ENCODE peak calls at places on chromosomes 1 and 21, in six cellular contexts. One of them, this sample, is unnamed.

GRCh38 chr1:15765495-15766194 is 7.0 kb downstream of the FBLIM1 start:
- DNase-seq in left lung: peak
- DNase-seq in dorsolateral prefrontal cortex: no peak
- DNase-seq in fibroblast of villous mesenchyme: peak
- DNase-seq in fibroblast of pulmonary artery: peak
- DNase-seq in AG04449: no peak
- DNase-seq in this sample: no peak

GRCh38 chr1:81756872-81757271 is 43.9 kb upstream of the ADGRL2 start:
- DNase-seq in left lung: no peak
- DNase-seq in dorsolateral prefrontal cortex: no peak
- DNase-seq in fibroblast of villous mesenchyme: peak
- DNase-seq in fibroblast of pulmonary artery: peak
- DNase-seq in AG04449: no peak
- DNase-seq in this sample: no peak

GRCh38 chr1:87399264-87399663 is 70.6 kb downstream of the LMO4 start:
- DNase-seq in left lung: no peak
- DNase-seq in dorsolateral prefrontal cortex: no peak
- DNase-seq in fibroblast of villous mesenchyme: no peak
- DNase-seq in fibroblast of pulmonary artery: no peak
- DNase-seq in AG04449: no peak
- DNase-seq in this sample: no peak

GRCh38 chr1:68916227-68916853 is 419.5 kb upstream of the DEPDC1 start:
- DNase-seq in left lung: no peak
- DNase-seq in dorsolateral prefrontal cortex: peak
- DNase-seq in fibroblast of villous mesenchyme: peak
- DNase-seq in fibroblast of pulmonary artery: peak
- DNase-seq in AG04449: no peak
- DNase-seq in this sample: no peak

GRCh38 chr1:116298746-116299145 is 74.3 kb upstream of the ATP1A1 start:
- DNase-seq in left lung: no peak
- DNase-seq in dorsolateral prefrontal cortex: no peak
- DNase-seq in fibroblast of villous mesenchyme: no peak
- DNase-seq in fibroblast of pulmonary artery: no peak
- DNase-seq in AG04449: no peak
- DNase-seq in this sample: no peak

GRCh38 chr1:237789619-237790018 is 101.1 kb downstream of the ZP4 start:
- DNase-seq in left lung: no peak
- DNase-seq in dorsolateral prefrontal cortex: no peak
- DNase-seq in fibroblast of villous mesenchyme: no peak
- DNase-seq in fibroblast of pulmonary artery: no peak
- DNase-seq in AG04449: no peak
- DNase-seq in this sample: no peak

GRCh38 chr1:243313635-243314536 is 58.0 kb downstream of the SDCCAG8 start:
- DNase-seq in left lung: no peak
- DNase-seq in dorsolateral prefrontal cortex: no peak
- DNase-seq in fibroblast of villous mesenchyme: no peak
- DNase-seq in fibroblast of pulmonary artery: no peak
- DNase-seq in AG04449: no peak
- DNase-seq in this sample: no peak

GRCh38 chr21:17636711-17637110 is 24.0 kb upstream of the BTG3 start:
- DNase-seq in left lung: no peak
- DNase-seq in dorsolateral prefrontal cortex: no peak
- DNase-seq in fibroblast of villous mesenchyme: no peak
- DNase-seq in fibroblast of pulmonary artery: peak
- DNase-seq in AG04449: no peak
- DNase-seq in this sample: no peak

GRCh38 chr1:236536540-236536939 is 12.8 kb downstream of the LGALS8 start:
- DNase-seq in left lung: no peak
- DNase-seq in dorsolateral prefrontal cortex: no peak
- DNase-seq in fibroblast of villous mesenchyme: no peak
- DNase-seq in fibroblast of pulmonary artery: no peak
- DNase-seq in AG04449: no peak
- DNase-seq in this sample: no peak

GRCh38 chr1:151619489-151620093 is 7.7 kb downstream of the SNX27 start:
- DNase-seq in left lung: no peak
- DNase-seq in dorsolateral prefrontal cortex: no peak
- DNase-seq in fibroblast of villous mesenchyme: peak
- DNase-seq in fibroblast of pulmonary artery: peak
- DNase-seq in AG04449: no peak
- DNase-seq in this sample: no peak

GRCh38 chr1:218425647-218426342 is 80.7 kb downstream of the TGFB2 start:
- DNase-seq in left lung: no peak
- DNase-seq in dorsolateral prefrontal cortex: no peak
- DNase-seq in fibroblast of villous mesenchyme: peak
- DNase-seq in fibroblast of pulmonary artery: peak
- DNase-seq in AG04449: peak
- DNase-seq in this sample: no peak

GRCh38 chr1:176058686-176059085 is 148.4 kb downstream of the COP1 start:
- DNase-seq in left lung: no peak
- DNase-seq in dorsolateral prefrontal cortex: no peak
- DNase-seq in fibroblast of villous mesenchyme: no peak
- DNase-seq in fibroblast of pulmonary artery: no peak
- DNase-seq in AG04449: no peak
- DNase-seq in this sample: no peak

GRCh38 chr1:94924967-94925366 is 1.9 kb downstream of the CNN3 start:
- DNase-seq in left lung: no peak
- DNase-seq in dorsolateral prefrontal cortex: no peak
- DNase-seq in fibroblast of villous mesenchyme: peak
- DNase-seq in fibroblast of pulmonary artery: peak
- DNase-seq in AG04449: no peak
- DNase-seq in this sample: no peak

GRCh38 chr1:206955476-206956312 is 9.4 kb upstream of the PIGR start:
- DNase-seq in left lung: peak
- DNase-seq in dorsolateral prefrontal cortex: no peak
- DNase-seq in fibroblast of villous mesenchyme: peak
- DNase-seq in fibroblast of pulmonary artery: no peak
- DNase-seq in AG04449: no peak
- DNase-seq in this sample: no peak

GRCh38 chr21:45087022-45087823 is 12.8 kb downstream of the ADARB1 start:
- DNase-seq in left lung: no peak
- DNase-seq in dorsolateral prefrontal cortex: no peak
- DNase-seq in fibroblast of villous mesenchyme: peak
- DNase-seq in fibroblast of pulmonary artery: no peak
- DNase-seq in AG04449: no peak
- DNase-seq in this sample: no peak

GRCh38 chr1:16173447-16174260 is 17.8 kb upstream of the EPHA2 start:
- DNase-seq in left lung: peak
- DNase-seq in dorsolateral prefrontal cortex: no peak
- DNase-seq in fibroblast of villous mesenchyme: peak
- DNase-seq in fibroblast of pulmonary artery: peak
- DNase-seq in AG04449: peak
- DNase-seq in this sample: peak

GRCh38 chr1:90899263-90899662 is 122.6 kb downstream of the ZNF644 start:
- DNase-seq in left lung: no peak
- DNase-seq in dorsolateral prefrontal cortex: no peak
- DNase-seq in fibroblast of villous mesenchyme: no peak
- DNase-seq in fibroblast of pulmonary artery: no peak
- DNase-seq in AG04449: no peak
- DNase-seq in this sample: no peak

GRCh38 chr1:178733972-178734371 is 8.9 kb downstream of the RALGPS2 start:
- DNase-seq in left lung: no peak
- DNase-seq in dorsolateral prefrontal cortex: no peak
- DNase-seq in fibroblast of villous mesenchyme: no peak
- DNase-seq in fibroblast of pulmonary artery: no peak
- DNase-seq in AG04449: no peak
- DNase-seq in this sample: no peak

GRCh38 chr1:6239950-6240768 is 3.8 kb upstream of the HES3 start:
- DNase-seq in left lung: no peak
- DNase-seq in dorsolateral prefrontal cortex: no peak
- DNase-seq in fibroblast of villous mesenchyme: peak
- DNase-seq in fibroblast of pulmonary artery: no peak
- DNase-seq in AG04449: no peak
- DNase-seq in this sample: no peak

GRCh38 chr1:15046487-15047165 is 106.9 kb upstream of the TMEM51 start:
- DNase-seq in left lung: peak
- DNase-seq in dorsolateral prefrontal cortex: peak
- DNase-seq in fibroblast of villous mesenchyme: peak
- DNase-seq in fibroblast of pulmonary artery: peak
- DNase-seq in AG04449: peak
- DNase-seq in this sample: peak

GRCh38 chr1:177448652-177449351 is 278.0 kb downstream of the BRINP2 start:
- DNase-seq in left lung: no peak
- DNase-seq in dorsolateral prefrontal cortex: no peak
- DNase-seq in fibroblast of villous mesenchyme: peak
- DNase-seq in fibroblast of pulmonary artery: peak
- DNase-seq in AG04449: no peak
- DNase-seq in this sample: no peak

GRCh38 chr21:46121286-46122221 is 23.6 kb downstream of the COL6A2 start:
- DNase-seq in left lung: peak
- DNase-seq in dorsolateral prefrontal cortex: peak
- DNase-seq in fibroblast of villous mesenchyme: no peak
- DNase-seq in fibroblast of pulmonary artery: no peak
- DNase-seq in AG04449: no peak
- DNase-seq in this sample: peak

GRCh38 chr1:49102752-49103151 is 326.1 kb upstream of the BEND5 start:
- DNase-seq in left lung: no peak
- DNase-seq in dorsolateral prefrontal cortex: no peak
- DNase-seq in fibroblast of villous mesenchyme: peak
- DNase-seq in fibroblast of pulmonary artery: peak
- DNase-seq in AG04449: peak
- DNase-seq in this sample: no peak

GRCh38 chr21:44702973-44703730 is 6.2 kb downstream of the KRTAP10-12 start:
- DNase-seq in left lung: no peak
- DNase-seq in dorsolateral prefrontal cortex: no peak
- DNase-seq in fibroblast of villous mesenchyme: no peak
- DNase-seq in fibroblast of pulmonary artery: no peak
- DNase-seq in AG04449: no peak
- DNase-seq in this sample: peak

GRCh38 chr21:43885721-43886120 is 20.7 kb downstream of the AGPAT3 start:
- DNase-seq in left lung: peak
- DNase-seq in dorsolateral prefrontal cortex: no peak
- DNase-seq in fibroblast of villous mesenchyme: no peak
- DNase-seq in fibroblast of pulmonary artery: no peak
- DNase-seq in AG04449: no peak
- DNase-seq in this sample: no peak

GRCh38 chr1:245856944-245857531 is 650.0 kb downstream of the SMYD3 start:
- DNase-seq in left lung: no peak
- DNase-seq in dorsolateral prefrontal cortex: no peak
- DNase-seq in fibroblast of villous mesenchyme: peak
- DNase-seq in fibroblast of pulmonary artery: peak
- DNase-seq in AG04449: peak
- DNase-seq in this sample: no peak

GRCh38 chr1:206833131-206833530 is 32.3 kb upstream of the IL20 start:
- DNase-seq in left lung: no peak
- DNase-seq in dorsolateral prefrontal cortex: no peak
- DNase-seq in fibroblast of villous mesenchyme: no peak
- DNase-seq in fibroblast of pulmonary artery: no peak
- DNase-seq in AG04449: no peak
- DNase-seq in this sample: no peak

DNA sequence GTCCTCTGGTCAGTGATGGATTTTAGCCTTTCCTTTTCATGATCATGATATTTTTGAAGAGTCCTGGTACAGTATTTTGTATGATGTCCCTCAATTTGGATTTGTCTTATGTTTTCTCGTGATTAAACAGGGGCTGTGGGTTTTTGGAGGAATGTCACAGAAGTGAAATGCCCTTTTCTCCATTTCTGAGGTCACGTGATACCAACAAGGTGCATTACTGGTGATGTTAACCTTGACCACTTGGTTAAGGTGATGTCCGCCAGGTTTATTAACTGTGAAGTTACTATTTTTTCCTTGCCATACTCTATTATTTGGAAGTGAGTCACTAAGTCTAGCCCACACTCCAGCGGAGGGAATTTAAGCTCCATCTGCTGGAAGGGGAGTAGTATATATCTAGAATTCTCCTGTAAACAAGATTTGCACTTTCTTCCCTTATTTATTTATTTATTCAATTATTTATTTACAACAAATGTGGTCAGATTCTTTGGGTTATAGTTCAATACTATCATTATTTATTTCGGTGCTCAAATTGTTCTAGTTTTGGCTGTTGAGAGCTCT is 123.4 kb downstream of the HIVEP3 start:
- DNase-seq in left lung: peak
- DNase-seq in dorsolateral prefrontal cortex: no peak
- DNase-seq in fibroblast of villous mesenchyme: peak
- DNase-seq in fibroblast of pulmonary artery: peak
- DNase-seq in AG04449: no peak
- DNase-seq in this sample: no peak
- TF ChIP-seq CTCF in left lung: no peak
- TF ChIP-seq CTCF in dorsolateral prefrontal cortex: peak
- TF ChIP-seq CTCF in fibroblast of villous mesenchyme: peak
- TF ChIP-seq CTCF in fibroblast of pulmonary artery: peak
- TF ChIP-seq CTCF in AG04449: peak
- TF ChIP-seq CTCF in this sample: peak

DNA sequence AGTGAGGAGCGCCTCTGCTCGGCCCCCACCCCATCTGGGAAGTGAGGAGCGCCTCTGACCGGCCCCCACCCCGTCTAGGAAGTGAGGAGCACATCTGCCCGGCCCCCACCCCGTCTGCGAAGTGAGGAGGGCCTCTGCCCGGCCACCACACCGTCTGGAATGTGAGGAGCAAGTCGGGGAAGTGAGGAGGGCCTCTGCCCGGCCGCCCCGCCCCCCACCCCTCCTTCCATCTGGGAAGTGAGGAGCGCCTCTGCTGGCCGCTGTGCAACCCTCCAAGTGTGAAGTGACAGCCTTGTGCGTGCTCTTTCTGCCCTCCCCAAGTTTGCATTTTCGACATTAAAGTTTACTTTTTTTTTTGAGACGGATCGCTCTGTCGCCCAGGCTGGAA is 5.1 kb upstream of the ZZZ3 start:
- DNase-seq in left lung: no peak
- DNase-seq in dorsolateral prefrontal cortex: no peak
- DNase-seq in fibroblast of villous mesenchyme: peak
- DNase-seq in fibroblast of pulmonary artery: peak
- DNase-seq in AG04449: no peak
- DNase-seq in this sample: no peak
- TF ChIP-seq CTCF in left lung: no peak
- TF ChIP-seq CTCF in dorsolateral prefrontal cortex: no peak
- TF ChIP-seq CTCF in fibroblast of villous mesenchyme: peak
- TF ChIP-seq CTCF in fibroblast of pulmonary artery: peak
- TF ChIP-seq CTCF in AG04449: no peak
- TF ChIP-seq CTCF in this sample: no peak

GRCh38 chr21:39649526-39649925 is 36.8 kb downstream of the B3GALT5 start:
- DNase-seq in left lung: no peak
- DNase-seq in dorsolateral prefrontal cortex: no peak
- DNase-seq in fibroblast of villous mesenchyme: no peak
- DNase-seq in fibroblast of pulmonary artery: no peak
- DNase-seq in AG04449: no peak
- DNase-seq in this sample: no peak
- TF ChIP-seq CTCF in left lung: no peak
- TF ChIP-seq CTCF in dorsolateral prefrontal cortex: no peak
- TF ChIP-seq CTCF in fibroblast of villous mesenchyme: no peak
- TF ChIP-seq CTCF in fibroblast of pulmonary artery: no peak
- TF ChIP-seq CTCF in AG04449: no peak
- TF ChIP-seq CTCF in this sample: no peak

DNA sequence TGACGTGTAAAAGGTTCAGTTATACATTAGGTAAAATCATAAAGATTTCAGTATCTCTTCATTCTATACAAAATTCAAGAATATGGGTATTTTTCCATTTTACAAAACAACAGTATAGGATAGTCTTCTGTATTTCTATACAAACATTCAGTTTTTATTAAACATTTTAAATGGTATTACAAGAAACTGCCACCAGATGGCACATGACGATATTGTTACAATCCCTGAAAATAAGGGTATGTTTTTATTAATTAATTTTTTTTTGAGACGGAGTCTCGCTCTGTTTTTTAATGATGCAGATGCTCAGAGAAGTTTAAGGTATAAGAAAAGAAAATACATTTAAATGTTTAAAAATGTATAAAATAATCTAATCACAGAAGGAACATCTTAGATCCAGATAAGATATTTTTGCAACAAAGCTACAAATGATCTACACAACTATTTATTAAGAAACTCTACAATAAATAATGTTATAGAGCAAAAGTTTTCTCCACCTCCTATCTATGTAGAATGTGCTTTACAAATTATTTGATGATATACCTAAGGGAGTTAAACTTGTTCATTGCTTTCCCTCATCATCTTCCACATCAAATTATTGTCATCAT is 23.5 kb upstream of the RSBN1 start:
- DNase-seq in left lung: no peak
- DNase-seq in dorsolateral prefrontal cortex: no peak
- DNase-seq in fibroblast of villous mesenchyme: peak
- DNase-seq in fibroblast of pulmonary artery: peak
- DNase-seq in AG04449: no peak
- DNase-seq in this sample: no peak
- TF ChIP-seq CTCF in left lung: peak
- TF ChIP-seq CTCF in dorsolateral prefrontal cortex: peak
- TF ChIP-seq CTCF in fibroblast of villous mesenchyme: peak
- TF ChIP-seq CTCF in fibroblast of pulmonary artery: peak
- TF ChIP-seq CTCF in AG04449: no peak
- TF ChIP-seq CTCF in this sample: peak